ENCODE peak calls at places on chromosomes 11 and 22, in four cellular contexts. W, I, M and A are unnamed samples.

GRCh38 chr11:1645357-1645821 is 15.8 kb downstream of the KRTAP5-5 start:
- DNase-seq in W (no peak), M (no peak), I (no peak), A (no peak)

GRCh38 chr22:32957093-32957835 is 100.9 kb downstream of the SYN3 start:
- DNase-seq in I (no peak), W (no peak), M (no peak), A (no peak)

GRCh38 chr11:3939211-3939610 is 83.7 kb downstream of the STIM1 start:
- DNase-seq in W (no peak), I (no peak), M (no peak), A (no peak)

GRCh38 chr11:697028-697491 is 1.4 kb downstream of the TMEM80 start:
- DNase-seq in W (no peak), I (no peak), M (no peak), A (no peak)

GRCh38 chr22:32584650-32585049 is 110.0 kb downstream of the FBXO7 start:
- DNase-seq in I (no peak), W (no peak), M (no peak), A (no peak)

GRCh38 chr11:129798212-129798611 is 17.4 kb upstream of the TMEM45B start:
- DNase-seq in W (no peak), I (no peak), M (no peak), A (no peak)

GRCh38 chr11:124177344-124177743 is 5.8 kb upstream of the OR10D3 start:
- DNase-seq in W (no peak), M (no peak), I (no peak), A (no peak)

GRCh38 chr22:23137468-23137867 is 4.3 kb downstream of the RSPH14 start:
- DNase-seq in W (no peak), M (no peak), I (no peak), A (no peak)

GRCh38 chr11:1012740-1013627 is 23.5 kb downstream of the MUC6 start:
- DNase-seq in M (no peak), I (no peak), W (no peak), A (no peak)

GRCh38 chr11:85806876-85807275 is 4.1 kb downstream of the SYTL2 start:
- DNase-seq in W (no peak), M (no peak), I (no peak), A (no peak)

GRCh38 chr22:17860220-17860965 is 86.1 kb upstream of the BID start:
- DNase-seq in M (no peak), I (no peak), W (no peak), A (no peak)

GRCh38 chr11:131851951-131852350 is 481.5 kb downstream of the NTM start:
- DNase-seq in I (no peak), W (no peak), M (no peak), A (no peak)

GRCh38 chr11:36564376-36565032 is 3.3 kb upstream of the RAG1 start:
- DNase-seq in M (peak; percentile 79), I (peak; percentile 47), W (no peak), A (peak; percentile 45)

GRCh38 chr11:45092901-45093760 is 53.3 kb upstream of the PRDM11 start:
- DNase-seq in M (no peak), I (no peak), W (no peak), A (peak; percentile 41)

GRCh38 chr11:1335811-1336761 is 26.7 kb upstream of the TOLLIP start:
- DNase-seq in M (peak; percentile 63), W (peak; percentile 72), I (peak; percentile 69), A (peak; percentile 52)

GRCh38 chr22:49308300-49308699 is 519.4 kb downstream of the BRD1 start:
- DNase-seq in I (no peak), M (no peak), W (peak; percentile 6), A (no peak)

GRCh38 chr22:34866501-34867171 is 199.3 kb upstream of the ISX start:
- DNase-seq in I (no peak), W (no peak), M (peak; percentile 11), A (no peak)

GRCh38 chr22:36365020-36365411 is 22.8 kb downstream of the MYH9 start:
- DNase-seq in W (no peak), M (no peak), I (peak; percentile 75), A (peak; percentile 84)

GRCh38 chr11:12182650-12183511 is 72.5 kb downstream of the MICAL2 start:
- DNase-seq in M (peak; percentile 90), I (no peak), W (no peak), A (no peak)

GRCh38 chr11:85810871-85811611 is at the start of gene SYTL2:
- DNase-seq in M (peak; percentile 86), I (peak; percentile 88), W (peak; percentile 22), A (peak; percentile 68)

GRCh38 chr11:61052182-61052972 is 49.9 kb upstream of the CD5 start:
- DNase-seq in W (no peak), I (no peak), M (no peak), A (no peak)

GRCh38 chr11:63518548-63518947 is 12.7 kb downstream of the LGALS12 start:
- DNase-seq in I (no peak), W (no peak), M (no peak), A (no peak)

GRCh38 chr11:61477734-61478148 is 30.8 kb upstream of the LRRC10B start:
- DNase-seq in W (peak; percentile 33), I (peak; percentile 52), M (peak; percentile 61), A (peak; percentile 64)

GRCh38 chr11:69674267-69674885 is 777 bp downstream of the LTO1 start:
- DNase-seq in M (no peak), W (no peak), I (no peak), A (no peak)

GRCh38 chr11:61771995-61772455 is 19.6 kb downstream of the MYRF start:
- DNase-seq in M (peak; percentile 58), I (no peak), W (no peak), A (no peak)

GRCh38 chr11:10657308-10658271 is 36.0 kb downstream of the IRAG1 start:
- DNase-seq in W (no peak), I (no peak), M (no peak), A (no peak)

GRCh38 chr11:10658621-10659338 is 34.8 kb downstream of the IRAG1 start:
- DNase-seq in I (no peak), M (no peak), W (no peak), A (no peak)

GRCh38 chr11:10660323-10660722 is 33.2 kb downstream of the IRAG1 start:
- DNase-seq in I (no peak), W (no peak), M (no peak), A (no peak)

GRCh38 chr11:10655931-10656576 is 37.5 kb downstream of the IRAG1 start:
- DNase-seq in W (no peak), M (no peak), I (no peak), A (no peak)

DNA sequence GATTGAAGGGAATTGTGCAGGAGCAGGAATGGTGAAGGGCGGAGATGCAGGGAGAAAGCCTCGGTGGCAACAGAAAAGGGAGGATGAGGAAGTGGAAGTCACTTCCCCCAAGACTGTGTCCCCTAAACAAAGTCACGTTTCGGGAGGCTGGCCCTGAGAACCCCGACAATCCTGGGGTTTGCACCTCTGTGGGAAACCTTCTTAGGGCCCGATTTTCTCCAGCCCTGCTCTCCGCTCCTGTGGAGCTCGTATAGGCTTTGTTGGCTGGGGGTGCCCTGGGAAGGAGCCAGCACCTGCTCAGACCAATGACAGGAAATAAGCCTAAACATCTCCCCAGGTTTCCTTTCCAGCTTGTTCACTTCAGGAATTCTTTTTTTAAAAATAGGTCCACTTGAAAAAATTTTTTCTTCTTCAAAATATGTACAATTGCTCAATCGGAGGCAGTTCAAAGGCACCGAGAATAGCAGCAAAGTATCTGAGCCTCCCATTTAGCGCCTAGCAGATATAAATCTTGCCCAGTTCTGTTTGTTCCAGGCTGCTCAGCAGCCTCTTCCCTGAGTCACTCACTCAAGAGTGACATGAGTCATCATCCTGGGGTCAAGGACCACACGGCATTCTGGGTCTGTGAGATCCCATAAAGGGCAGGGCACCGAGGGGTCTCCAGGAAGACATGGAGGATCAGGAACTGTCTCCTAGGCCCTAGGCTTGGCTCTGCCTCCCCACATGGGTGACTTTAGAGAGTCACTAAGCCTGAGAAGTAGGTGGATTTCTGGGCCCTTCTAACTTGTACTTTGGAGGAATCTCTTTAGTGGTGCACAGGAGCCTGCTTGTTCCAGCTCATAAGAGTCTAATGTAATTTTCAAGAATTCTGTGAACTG is 34.0 kb downstream of the IRAG1 start:
- DNase-seq in W (no peak), I (peak; percentile 37), M (no peak), A (no peak)
- H3K4me1 ChIP-seq in W (peaks cover 32% of the 10 kb centered on the region), I (peaks cover 45% of the 10 kb centered on the region), M (peaks cover 15% of the 10 kb centered on the region), A (no peaks in the 10 kb centered on the region)

DNA sequence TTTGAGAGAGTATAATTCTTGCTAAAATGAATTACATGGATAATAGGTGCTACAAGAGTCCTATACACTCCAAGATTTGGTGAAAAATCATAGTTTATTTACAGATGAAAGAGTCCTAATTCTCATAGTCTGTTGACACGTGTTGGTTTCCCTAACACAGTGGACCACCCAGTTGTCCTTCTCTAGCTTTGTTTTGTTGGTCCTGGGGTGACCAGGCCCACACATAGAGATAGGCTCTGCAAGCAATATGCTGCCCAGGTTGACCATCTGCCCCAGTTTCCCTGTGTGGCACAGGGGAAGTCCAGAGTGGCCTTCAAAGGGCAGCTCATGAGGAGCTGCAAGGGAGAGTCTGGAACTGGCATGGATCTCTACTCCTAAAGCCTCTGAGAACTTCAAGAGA is 184.9 kb downstream of the MAML2 start:
- DNase-seq in W (no peak), M (no peak), I (no peak), A (no peak)
- H3K4me1 ChIP-seq in W (peaks cover 42% of the 10 kb centered on the region), M (peaks cover 10% of the 10 kb centered on the region), I (peaks cover 20% of the 10 kb centered on the region), A (peaks cover 42% of the 10 kb centered on the region)

GRCh38 chr11:118572914-118573550 is 823 bp downstream of the ARCN1 start:
- DNase-seq in I (no peak), M (no peak), W (no peak), A (no peak)
- H3K4me1 ChIP-seq in I (peaks cover 40% of the 10 kb centered on the region), M (peaks cover 15% of the 10 kb centered on the region), W (peaks cover 19% of the 10 kb centered on the region), A (peaks cover 38% of the 10 kb centered on the region)

GRCh38 chr11:112615238-112615637 is 346.0 kb upstream of the NCAM1 start:
- DNase-seq in I (no peak), W (no peak), M (no peak), A (no peak)
- H3K4me1 ChIP-seq in I (no peaks in the 10 kb centered on the region), W (no peaks in the 10 kb centered on the region), M (peaks cover 14% of the 10 kb centered on the region), A (no peaks in the 10 kb centered on the region)

GRCh38 chr11:116847612-116848011 is 10.2 kb upstream of the APOA1 start:
- DNase-seq in W (no peak), I (no peak), M (no peak), A (no peak)
- H3K4me1 ChIP-seq in W (peaks cover 17% of the 10 kb centered on the region), I (peaks cover 19% of the 10 kb centered on the region), M (no peaks in the 10 kb centered on the region), A (peaks cover 18% of the 10 kb centered on the region)

GRCh38 chr11:119423459-119424254 is 685 bp upstream of the THY1 start:
- DNase-seq in M (no peak), I (no peak), W (no peak), A (no peak)
- H3K4me1 ChIP-seq in M (peaks cover 10% of the 10 kb centered on the region), I (no peaks in the 10 kb centered on the region), W (peaks cover 18% of the 10 kb centered on the region), A (peaks cover 15% of the 10 kb centered on the region)